ENCODE peak calls at places on chromosomes 12 and 14, in six cellular contexts. F is K562, Z is H1, H is HepG2, W is HCT116, R is GM12878. G is an unnamed sample.

GRCh38 chr14:30906752-30907658 is 32.6 kb downstream of the COCH start:
- DNase-seq in F (no peak), Z (no peak), H (peak), W (peak), R (no peak), G (peak)

GRCh38 chr12:64610660-64611429 is 550 bp downstream of the RASSF3 start:
- DNase-seq in F (peak), Z (no peak), H (peak), W (no peak), R (no peak), G (peak)

GRCh38 chr12:102406033-102406584 is 74.3 kb downstream of the IGF1 start:
- DNase-seq in F (peak), Z (no peak), H (no peak), W (no peak), R (peak), G (peak)

GRCh38 chr14:56216631-56217379 is 98.6 kb downstream of the PELI2 start:
- DNase-seq in F (peak), Z (no peak), H (no peak), W (no peak), R (no peak), G (no peak)

GRCh38 chr14:63852271-63852816 is 460 bp upstream of the SYNE2 start:
- DNase-seq in F (no peak), Z (no peak), H (no peak), W (no peak), R (no peak), G (peak)

GRCh38 chr12:108532061-108532848 is 17.2 kb downstream of the FICD start:
- DNase-seq in F (peak), Z (no peak), H (no peak), W (no peak), R (no peak), G (no peak)

GRCh38 chr14:52514046-52514811 is 38.1 kb downstream of the TXNDC16 start:
- DNase-seq in F (peak), Z (no peak), H (no peak), W (no peak), R (no peak), G (no peak)

GRCh38 chr12:27524489-27524835 is 456 bp downstream of the PPFIBP1 start:
- DNase-seq in F (no peak), Z (no peak), H (no peak), W (no peak), R (no peak), G (no peak)

GRCh38 chr12:11568762-11569478 is 80.6 kb upstream of the ETV6 start:
- DNase-seq in F (no peak), Z (no peak), H (no peak), W (no peak), R (peak), G (no peak)

GRCh38 chr12:795305-795704 is 42.9 kb downstream of the WNK1 start:
- DNase-seq in F (no peak), Z (no peak), H (no peak), W (no peak), R (no peak), G (no peak)

GRCh38 chr12:96078281-96078761 is 42.9 kb upstream of the LTA4H start:
- DNase-seq in F (no peak), Z (no peak), H (no peak), W (no peak), R (no peak), G (no peak)

GRCh38 chr12:85996280-85996679 is 122.2 kb downstream of the NTS start:
- DNase-seq in F (no peak), Z (no peak), H (no peak), W (no peak), R (no peak), G (no peak)

GRCh38 chr12:132771126-132771838 is 9.7 kb upstream of the ANKLE2 start:
- DNase-seq in F (no peak), Z (no peak), H (no peak), W (no peak), R (no peak), G (no peak)

GRCh38 chr12:93668919-93669418 is 8.2 kb upstream of the CRADD start:
- DNase-seq in F (no peak), Z (no peak), H (peak), W (no peak), R (peak), G (no peak)

GRCh38 chr12:118749656-118750055 is 231.7 kb upstream of the SRRM4 start:
- DNase-seq in F (no peak), Z (no peak), H (no peak), W (no peak), R (no peak), G (no peak)

GRCh38 chr12:51693569-51693968 is 102.5 kb downstream of the SCN8A start:
- DNase-seq in F (no peak), Z (no peak), H (no peak), W (no peak), R (no peak), G (no peak)

GRCh38 chr12:112944028-112944690 is 5.9 kb downstream of the OAS3 start:
- DNase-seq in F (no peak), Z (no peak), H (no peak), W (no peak), R (no peak), G (no peak)

GRCh38 chr12:124953689-124954405 is 35.1 kb downstream of the DHX37 start:
- DNase-seq in F (no peak), Z (no peak), H (no peak), W (no peak), R (no peak), G (peak)

GRCh38 chr14:24110060-24110459 is 4.5 kb upstream of the DCAF11 start:
- DNase-seq in F (no peak), Z (no peak), H (peak), W (no peak), R (no peak), G (no peak)

GRCh38 chr12:66538970-66539369 is 139.9 kb downstream of the GRIP1 start:
- DNase-seq in F (no peak), Z (peak), H (no peak), W (no peak), R (no peak), G (no peak)

GRCh38 chr12:122021193-122021821 is 377 bp upstream of the BCL7A start:
- DNase-seq in F (peak), Z (no peak), H (no peak), W (no peak), R (no peak), G (no peak)

GRCh38 chr12:121467638-121468403 is 67.9 kb downstream of the RNF34 start:
- DNase-seq in F (peak), Z (no peak), H (no peak), W (no peak), R (no peak), G (no peak)

GRCh38 chr12:88946377-88946997 is 366.2 kb upstream of the KITLG start:
- DNase-seq in F (no peak), Z (no peak), H (no peak), W (peak), R (no peak), G (no peak)

GRCh38 chr12:5480218-5480952 is 48.5 kb downstream of the NTF3 start:
- DNase-seq in F (no peak), Z (peak), H (no peak), W (no peak), R (no peak), G (no peak)

GRCh38 chr14:65361920-65362319 is 50.6 kb upstream of the FUT8 start:
- DNase-seq in F (no peak), Z (no peak), H (no peak), W (no peak), R (no peak), G (no peak)

GRCh38 chr12:96034631-96035282 is 630 bp downstream of the LTA4H start:
- DNase-seq in F (peak), Z (no peak), H (peak), W (no peak), R (no peak), G (peak)

GRCh38 chr12:49951411-49952105 is 1.0 kb downstream of the AQP2 start:
- DNase-seq in F (no peak), Z (no peak), H (no peak), W (no peak), R (no peak), G (no peak)

GRCh38 chr12:96036765-96037455 is 1.5 kb upstream of the LTA4H start:
- DNase-seq in F (no peak), Z (no peak), H (no peak), W (no peak), R (no peak), G (no peak)

GRCh38 chr14:69636051-69636639 is 24.7 kb downstream of the SUSD6 start:
- DNase-seq in F (no peak), Z (no peak), H (no peak), W (no peak), R (no peak), G (no peak)

GRCh38 chr12:123474493-123475255 is 16.7 kb downstream of the SNRNP35 start:
- DNase-seq in F (no peak), Z (no peak), H (no peak), W (no peak), R (no peak), G (no peak)

GRCh38 chr12:123478762-123479161 is 20.8 kb downstream of the SNRNP35 start:
- DNase-seq in F (no peak), Z (no peak), H (no peak), W (no peak), R (no peak), G (no peak)

GRCh38 chr12:123472438-123472849 is 14.5 kb downstream of the SNRNP35 start:
- DNase-seq in F (no peak), Z (no peak), H (peak), W (no peak), R (no peak), G (no peak)

GRCh38 chr12:123478069-123478468 is 20.1 kb downstream of the SNRNP35 start:
- DNase-seq in F (no peak), Z (no peak), H (no peak), W (no peak), R (no peak), G (no peak)

DNA sequence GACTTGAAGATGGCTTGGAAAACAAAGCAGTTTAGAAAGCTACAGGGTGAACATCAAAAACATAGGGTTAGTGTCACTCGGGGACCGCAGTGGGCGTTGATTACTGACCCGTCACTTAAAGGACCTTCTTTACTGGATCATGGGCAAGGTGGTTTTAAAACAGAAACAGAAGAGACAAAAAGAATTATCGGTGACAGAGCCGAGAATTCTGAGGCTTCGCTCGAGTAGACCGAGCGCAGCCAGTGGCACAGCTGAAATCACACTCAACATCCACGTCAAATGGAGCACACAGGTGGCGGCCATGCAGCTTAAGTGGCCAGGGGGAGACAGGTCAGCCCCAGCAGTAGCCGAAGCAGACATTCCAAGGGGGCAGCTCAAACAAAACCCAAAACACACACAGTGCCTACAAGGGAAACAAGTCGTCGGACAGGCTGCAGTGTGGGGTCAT is 17.3 kb downstream of the SNRNP35 start:
- DNase-seq in F (no peak), Z (no peak), H (no peak), W (no peak), R (no peak), G (no peak)
- H3K27ac ChIP-seq in F (no peak), Z (no peak), H (no peak), W (no peak), R (no peak), G (no peak)

GRCh38 chr14:47040490-47040889 is 388.9 kb upstream of the RPL10L start:
- DNase-seq in F (no peak), Z (no peak), H (peak), W (peak), R (no peak), G (no peak)
- TF ChIP-seq JUND in F (no peak), Z (no peak), H (no peak), W (no peak), R (no peak), G (no peak)

GRCh38 chr12:126069549-126070165 is 1004.4 kb downstream of the AACS start:
- DNase-seq in F (peak), Z (peak), H (peak), W (peak), R (no peak), G (peak)

GRCh38 chr12:126067930-126068329 is 1002.7 kb downstream of the AACS start:
- DNase-seq in F (no peak), Z (no peak), H (no peak), W (no peak), R (no peak), G (no peak)

GRCh38 chr12:126064028-126064427 is 998.8 kb downstream of the AACS start:
- DNase-seq in F (no peak), Z (no peak), H (no peak), W (no peak), R (no peak), G (no peak)
- H3K27ac ChIP-seq in F (no peak), Z (no peak), H (no peak), W (no peak), R (no peak), G (no peak)

GRCh38 chr12:47736877-47737676 is 11.8 kb upstream of the ENDOU start:
- DNase-seq in F (peak), Z (no peak), H (no peak), W (no peak), R (no peak), G (peak)
- TF ChIP-seq JUND in F (no peak), Z (no peak), H (no peak), W (no peak), R (no peak), G (no peak)

GRCh38 chr12:13962699-13963098 is 18.7 kb downstream of the GRIN2B start:
- DNase-seq in F (peak), Z (no peak), H (peak), W (peak), R (no peak), G (peak)
- H3K27ac ChIP-seq in F (no peak), Z (no peak), H (no peak), W (no peak), R (no peak), G (no peak)

GRCh38 chr12:68478516-68479260 is 132.0 kb upstream of the RAP1B start:
- DNase-seq in F (no peak), Z (no peak), H (no peak), W (no peak), R (no peak), G (no peak)
- TF ChIP-seq JUND in F (no peak), Z (no peak), H (no peak), W (no peak), R (no peak), G (no peak)

DNA sequence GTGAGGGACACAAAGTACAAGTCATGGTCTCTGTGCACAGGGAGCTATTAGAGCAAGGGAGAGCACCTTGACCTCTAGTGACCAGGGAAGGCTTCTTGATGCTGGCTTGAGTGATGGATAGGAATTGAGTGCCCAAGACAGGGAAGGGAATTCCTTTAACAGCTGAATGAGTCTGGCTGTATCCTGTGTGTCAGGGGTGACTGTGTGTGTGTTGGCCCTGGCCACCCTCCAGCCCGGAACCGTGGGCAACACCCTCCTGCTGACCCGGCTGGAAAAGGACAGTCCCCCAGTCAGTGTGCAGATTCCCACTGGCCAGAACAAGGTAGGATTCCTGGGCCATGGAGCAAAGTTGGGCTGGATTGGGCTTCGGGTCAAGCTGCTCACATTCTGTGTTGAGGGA is 5.5 kb upstream of the PFDN5 start:
- DNase-seq in F (no peak), Z (no peak), H (no peak), W (no peak), R (no peak), G (no peak)
- H3K27ac ChIP-seq in F (no peak), Z (no peak), H (no peak), W (no peak), R (no peak), G (no peak)

G was measured in SK-N-SH.